ENCODE peak calls at places on chromosomes 4 and X, in ten cellular contexts. A, K, X, V, I, R, B, Q, C and D are unnamed samples. For H3K36me3, the result is how much of the 10 kb centered on the place peaks cover.

GRCh38 chr4:100429616-100430015 is 88.2 kb downstream of the EMCN start:
- DNase-seq in C (no peak), X (no peak), Q (no peak), R (no peak), A (no peak), V (no peak), I (no peak), K (no peak), B (no peak), D (no peak)

GRCh38 chrX:102712216-102712966 is at the start of gene GPRASP2:
- DNase-seq in R (no peak), A (peak), V (peak), K (no peak), C (no peak), X (peak), I (no peak), B (peak), Q (peak), D (no peak)

GRCh38 chrX:103556941-103557340 is 28.4 kb upstream of the TCEAL4 start:
- DNase-seq in K (no peak), A (peak), B (peak), I (no peak), Q (peak), C (no peak), V (no peak), R (no peak), X (no peak), D (no peak)

GRCh38 chr4:186266699-186267467 is 894 bp downstream of the F11 start:
- DNase-seq in K (no peak), V (no peak), Q (no peak), R (no peak), X (peak), B (peak), I (no peak), A (peak), C (no peak), D (no peak)

GRCh38 chr4:78601013-78601412 is 49.4 kb downstream of the ANXA3 start:
- DNase-seq in K (no peak), R (no peak), V (no peak), X (no peak), B (no peak), I (no peak), Q (peak), A (no peak), C (no peak), D (no peak)

GRCh38 chr4:38154251-38154650 is 194.1 kb downstream of the PTTG2 start:
- DNase-seq in X (no peak), A (no peak), K (no peak), I (no peak), C (no peak), V (no peak), B (no peak), Q (no peak), R (no peak), D (no peak)

GRCh38 chr4:7815562-7815961 is 124.1 kb downstream of the AFAP1 start:
- DNase-seq in B (no peak), X (peak), R (no peak), V (no peak), A (no peak), Q (peak), I (no peak), C (no peak), K (no peak), D (no peak)

GRCh38 chrX:49166914-49167739 is 4.6 kb downstream of the MAGIX start:
- DNase-seq in C (peak), R (peak), Q (peak), I (no peak), X (peak), B (peak), A (peak), V (peak), K (no peak), D (peak)

GRCh38 chr4:80335554-80336358 is at the start of gene CFAP299:
- DNase-seq in I (no peak), Q (peak), V (peak), R (peak), A (peak), C (no peak), B (peak), X (peak), K (peak), D (peak)

GRCh38 chr4:26866203-26866602 is 5.6 kb downstream of the STIM2 start:
- DNase-seq in X (no peak), I (no peak), A (no peak), R (no peak), Q (no peak), B (no peak), V (no peak), C (no peak), K (no peak), D (no peak)

GRCh38 chr4:146640021-146640425 is 1.3 kb downstream of the POU4F2 start:
- DNase-seq in A (no peak), R (no peak), Q (no peak), I (no peak), X (no peak), B (no peak), C (no peak), K (no peak), V (no peak), D (no peak)

GRCh38 chr4:75142377-75142776 is 209.5 kb downstream of the PARM1 start:
- DNase-seq in K (no peak), R (no peak), X (no peak), A (no peak), B (no peak), I (no peak), C (no peak), V (no peak), Q (peak), D (no peak)

GRCh38 chr4:77022581-77023133 is 53.1 kb downstream of the CCNI start:
- DNase-seq in K (no peak), C (no peak), R (no peak), V (no peak), A (no peak), Q (no peak), X (peak), I (no peak), B (peak), D (no peak)

GRCh38 chr4:8330821-8331566 is 61.4 kb downstream of the HTRA3 start:
- DNase-seq in K (no peak), Q (no peak), R (peak), A (no peak), X (peak), V (peak), B (peak), I (no peak), C (no peak), D (no peak)

GRCh38 chr4:183760326-183760725 is 101.2 kb downstream of the TRAPPC11 start:
- DNase-seq in B (no peak), R (no peak), I (no peak), K (no peak), V (no peak), A (peak), C (no peak), Q (no peak), X (no peak), D (no peak)

GRCh38 chrX:113370001-113370400 is 529.4 kb upstream of the AMOT start:
- DNase-seq in A (no peak), C (no peak), R (no peak), K (no peak), Q (no peak), I (no peak), B (no peak), V (no peak), X (no peak), D (no peak)

GRCh38 chrX:154490021-154490413 is 412 bp downstream of the SLC10A3 start:
- DNase-seq in A (peak), I (no peak), Q (peak), V (peak), R (no peak), X (peak), B (peak), C (peak), K (no peak), D (no peak)

GRCh38 chrX:97021680-97022079 is 138.0 kb downstream of the RPA4 start:
- DNase-seq in K (no peak), Q (peak), A (no peak), X (peak), C (no peak), V (no peak), R (no peak), I (no peak), B (no peak), D (no peak)

GRCh38 chrX:135354288-135354687 is 45.0 kb downstream of the ETDC start:
- DNase-seq in X (no peak), A (no peak), I (no peak), C (no peak), Q (no peak), K (no peak), V (no peak), R (no peak), B (no peak), D (no peak)

GRCh38 chrX:39736219-39737211 is 361.2 kb downstream of the BCOR start:
- DNase-seq in B (no peak), K (no peak), C (no peak), V (peak), R (peak), I (no peak), A (no peak), X (peak), Q (peak), D (no peak)

GRCh38 chr4:158209825-158210807 is at the start of gene TMEM144:
- DNase-seq in X (peak), K (peak), R (peak), Q (peak), V (peak), B (peak), A (peak), I (no peak), C (no peak), D (peak)

GRCh38 chr4:7020290-7020689 is 22.9 kb upstream of the TADA2B start:
- DNase-seq in C (no peak), X (no peak), V (no peak), Q (no peak), R (no peak), I (no peak), K (no peak), B (no peak), A (no peak), D (no peak)

GRCh38 chrX:43892471-43892870 is 10.2 kb upstream of the MAOB start:
- DNase-seq in C (no peak), A (no peak), I (no peak), R (no peak), V (no peak), K (no peak), B (no peak), X (no peak), Q (peak), D (no peak)

GRCh38 chr4:121952290-121952689 is 430 bp upstream of the TRPC3 start:
- DNase-seq in Q (no peak), V (no peak), K (no peak), X (no peak), B (no peak), I (no peak), R (no peak), C (no peak), A (no peak), D (no peak)

GRCh38 chr4:74968456-74969164 is 35.7 kb downstream of the PARM1 start:
- DNase-seq in Q (no peak), C (no peak), I (no peak), K (no peak), R (no peak), X (no peak), V (no peak), B (no peak), A (no peak), D (peak)

GRCh38 chrX:25015486-25016360 is at the start of gene ARX:
- DNase-seq in A (peak), B (peak), V (peak), C (no peak), I (no peak), X (peak), Q (peak), R (no peak), K (no peak), D (peak)

GRCh38 chrX:68511255-68511654 is 12.4 kb downstream of the YIPF6 start:
- DNase-seq in Q (peak), I (no peak), V (no peak), R (no peak), B (peak), X (peak), C (no peak), K (no peak), A (peak), D (no peak)

GRCh38 chr4:153154010-153154975 is 50.0 kb upstream of the TRIM2 start:
- DNase-seq in B (no peak), V (no peak), Q (peak), R (no peak), K (no peak), C (no peak), I (no peak), X (peak), A (peak), D (no peak)

GRCh38 chr4:16693641-16694040 is 204.8 kb downstream of the LDB2 start:
- DNase-seq in A (no peak), B (no peak), I (no peak), Q (no peak), X (no peak), V (no peak), R (no peak), C (no peak), K (no peak), D (no peak)

GRCh38 chr4:92111493-92111892 is 192.3 kb upstream of the GRID2 start:
- DNase-seq in A (no peak), R (no peak), X (no peak), Q (no peak), K (no peak), C (no peak), I (no peak), V (no peak), B (no peak), D (no peak)

GRCh38 chrX:6384391-6384790 is 150.5 kb downstream of the VCX3A start:
- DNase-seq in K (no peak), X (no peak), C (no peak), V (no peak), R (no peak), A (no peak), B (no peak), Q (no peak), I (no peak), D (no peak)

GRCh38 chrX:107716045-107716684 is 59.4 kb downstream of the TSC22D3 start:
- DNase-seq in X (peak), K (no peak), A (peak), I (no peak), V (peak), Q (peak), B (peak), R (no peak), C (no peak), D (peak)

GRCh38 chr4:182803235-182803634 is 114.0 kb downstream of the DCTD start:
- DNase-seq in V (no peak), Q (no peak), K (no peak), A (no peak), C (no peak), I (no peak), X (no peak), R (no peak), B (no peak), D (no peak)

GRCh38 chr4:75004755-75005668 is 72.1 kb downstream of the PARM1 start:
- DNase-seq in A (no peak), X (no peak), V (no peak), Q (peak), C (no peak), R (no peak), B (no peak), I (no peak), K (no peak), D (peak)

GRCh38 chr4:8850074-8850829 is 21.4 kb downstream of the HMX1 start:
- DNase-seq in I (no peak), B (peak), K (no peak), R (no peak), A (no peak), Q (no peak), V (no peak), C (no peak), X (no peak), D (no peak)

GRCh38 chr4:52529983-52530382 is 129.1 kb downstream of the USP46 start:
- DNase-seq in V (no peak), B (no peak), K (no peak), A (no peak), R (no peak), X (no peak), I (no peak), Q (no peak), C (no peak), D (no peak)

GRCh38 chr4:150591904-150592303 is 10.0 kb downstream of the MAB21L2 start:
- DNase-seq in K (no peak), V (no peak), I (no peak), R (no peak), Q (no peak), C (no peak), A (no peak), X (no peak), B (no peak), D (no peak)

GRCh38 chr4:150591284-150591874 is 9.4 kb downstream of the MAB21L2 start:
- DNase-seq in C (no peak), I (no peak), R (no peak), X (no peak), Q (no peak), A (peak), K (no peak), V (no peak), B (peak), D (no peak)

GRCh38 chr4:150598906-150599305 is 17.0 kb downstream of the MAB21L2 start:
- DNase-seq in I (no peak), A (no peak), V (no peak), Q (no peak), R (no peak), X (no peak), C (no peak), K (no peak), B (no peak), D (no peak)

GRCh38 chr4:150589174-150589573 is 7.2 kb downstream of the MAB21L2 start:
- DNase-seq in K (no peak), V (no peak), A (no peak), X (no peak), C (no peak), B (no peak), Q (no peak), I (no peak), R (no peak), D (no peak)

GRCh38 chr4:150593996-150594395 is 12.0 kb downstream of the MAB21L2 start:
- DNase-seq in B (no peak), Q (no peak), R (no peak), X (peak), A (no peak), C (no peak), I (no peak), V (no peak), K (no peak), D (no peak)
- TF ChIP-seq CTCF in B (peak), Q (no peak), R (no peak), X (peak), A (peak), C (no peak), I (no peak), V (no peak), K (no peak), D (no peak)

DNA sequence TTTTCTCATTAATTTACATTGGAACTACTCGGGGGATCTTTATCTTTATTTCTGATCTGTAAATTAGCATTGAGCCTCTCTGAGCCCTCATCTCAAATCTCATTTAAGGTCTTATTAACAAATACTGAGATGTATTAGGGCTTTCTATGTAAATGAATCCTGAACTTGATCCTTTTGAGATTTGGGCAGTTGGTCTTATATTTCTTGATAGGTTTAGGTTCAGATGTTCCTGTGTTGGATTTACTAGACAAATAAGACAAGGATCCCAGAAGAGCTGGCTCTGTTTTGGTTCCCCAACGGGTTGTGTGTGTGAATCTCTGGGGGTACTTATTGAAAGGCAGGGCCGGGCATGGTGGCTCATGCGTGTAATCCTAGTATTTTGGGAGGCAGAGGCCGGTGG is 36.1 kb downstream of the LONRF3 start:
- DNase-seq in C (no peak), I (no peak), X (no peak), R (no peak), V (no peak), B (no peak), A (no peak), Q (no peak), K (no peak), D (no peak)
- H3K36me3 ChIP-seq in C (under half), I (under half), X (under half), R (under half), V (under half), B (under half), A (under half), Q (under half), K (under half), D (under half)

GRCh38 chrX:14080031-14080430 is 50.3 kb upstream of the GEMIN8 start:
- DNase-seq in C (no peak), K (no peak), Q (peak), B (no peak), R (no peak), I (no peak), V (no peak), A (no peak), X (no peak), D (no peak)
- TF ChIP-seq CTCF in C (no peak), K (no peak), Q (no peak), B (no peak), R (no peak), I (no peak), V (no peak), A (no peak), X (no peak), D (no peak)

DNA sequence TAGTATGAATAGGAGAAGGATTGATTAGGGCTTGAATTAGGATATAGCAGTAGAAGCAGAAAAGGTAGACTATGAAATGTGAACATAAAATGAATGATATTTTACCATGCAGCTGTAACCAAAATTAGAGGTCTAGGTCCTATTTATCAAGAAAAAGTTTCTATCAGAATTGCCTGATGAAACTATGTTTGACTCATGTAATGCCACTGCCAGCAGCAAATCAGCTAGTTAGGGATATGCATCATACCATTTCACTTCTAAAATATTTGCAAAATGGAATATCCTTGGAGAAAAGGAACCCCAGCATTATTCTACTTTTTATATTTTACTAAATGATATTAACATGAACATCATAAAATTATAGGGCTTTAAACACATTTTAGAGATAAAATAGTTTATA is 188.4 kb downstream of the WDFY3 start:
- DNase-seq in X (peak), V (no peak), A (no peak), Q (no peak), R (no peak), B (no peak), C (no peak), K (no peak), I (no peak), D (no peak)
- H3K36me3 ChIP-seq in X (half or more), V (half or more), A (under half), Q (under half), R (under half), B (half or more), C (under half), K (under half), I (under half), D (under half)

GRCh38 chr4:22240814-22241213 is 275.1 kb downstream of the ADGRA3 start:
- DNase-seq in C (no peak), A (no peak), Q (no peak), I (no peak), X (no peak), R (no peak), K (no peak), B (no peak), V (no peak), D (no peak)

GRCh38 chr4:22237846-22238513 is 277.9 kb downstream of the ADGRA3 start:
- DNase-seq in A (peak), Q (no peak), R (no peak), X (no peak), I (no peak), B (no peak), K (no peak), V (no peak), C (no peak), D (no peak)

GRCh38 chr4:22238742-22239141 is 277.1 kb downstream of the ADGRA3 start:
- DNase-seq in X (no peak), K (no peak), R (no peak), A (peak), B (peak), I (no peak), Q (no peak), V (no peak), C (no peak), D (no peak)

GRCh38 chr4:22235798-22236197 is 280.1 kb downstream of the ADGRA3 start:
- DNase-seq in C (no peak), A (no peak), I (no peak), Q (no peak), K (no peak), R (no peak), X (no peak), V (peak), B (no peak), D (no peak)

DNA sequence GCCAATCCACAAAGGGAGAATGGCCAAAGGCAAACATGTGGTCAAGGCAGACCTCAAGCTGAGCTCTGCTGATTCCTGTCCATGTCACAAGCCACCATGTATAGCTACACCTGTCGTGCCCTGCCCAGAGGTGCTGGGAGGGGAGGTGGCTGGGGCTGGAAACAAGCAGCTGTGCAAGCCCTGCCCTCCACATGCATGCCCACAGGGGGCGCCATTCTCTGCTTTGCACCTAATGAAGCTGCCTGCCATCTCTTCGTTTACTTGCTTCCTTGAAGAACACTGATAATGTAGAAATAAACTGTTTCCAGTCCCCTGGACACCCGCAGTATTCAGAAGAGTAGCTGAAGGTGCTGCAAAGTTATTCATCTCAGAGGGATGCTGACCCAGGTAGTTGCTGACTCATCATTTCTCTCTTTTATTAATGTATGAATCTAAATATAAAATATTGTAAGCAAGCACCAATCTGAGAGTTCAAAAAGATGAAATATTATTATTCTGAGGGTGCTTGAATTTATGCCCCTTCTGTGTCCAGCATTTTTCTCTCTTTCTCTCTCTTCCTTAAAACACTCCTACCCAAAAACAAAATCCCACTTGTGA is 278.6 kb downstream of the ADGRA3 start:
- DNase-seq in V (peak), A (peak), X (peak), I (peak), B (peak), K (no peak), C (no peak), R (no peak), Q (no peak), D (no peak)
- TF ChIP-seq CTCF in V (no peak), A (peak), X (peak), I (no peak), B (peak), K (no peak), C (peak), R (no peak), Q (peak), D (peak)